ENCODE peak calls at places on chromosomes 2 and 18, in five cellular contexts. J, U, L, Q and O are unnamed samples. For H3K9me3, the result is how much of the 10 kb centered on the place peaks cover.

GRCh38 chr2:114610677-114611076 is 168.2 kb downstream of the DPP10 start:
- DNase-seq in J (no peak), L (no peak), U (no peak), Q (no peak), O (no peak)

GRCh38 chr2:2020897-2021296 is 276.6 kb upstream of the PXDN start:
- DNase-seq in Q (no peak), L (no peak), J (no peak), U (no peak), O (no peak)

GRCh38 chr2:170409164-170409535 is 231.2 kb downstream of the MYO3B start:
- DNase-seq in Q (peak), L (peak), U (peak), J (no peak), O (peak)

GRCh38 chr18:48270929-48271328 is 138.3 kb downstream of the ZBTB7C start:
- DNase-seq in U (no peak), J (no peak), L (no peak), Q (no peak), O (no peak)

GRCh38 chr2:196750291-196750923 is 49.1 kb downstream of the GTF3C3 start:
- DNase-seq in L (no peak), J (no peak), U (no peak), Q (no peak), O (no peak)

GRCh38 chr2:173290518-173290917 is 64.2 kb upstream of the CDCA7 start:
- DNase-seq in U (no peak), Q (no peak), L (no peak), J (no peak), O (no peak)

GRCh38 chr2:237598468-237599208 is 8.1 kb upstream of the RAB17 start:
- DNase-seq in J (no peak), L (no peak), U (no peak), Q (no peak), O (no peak)

GRCh38 chr2:189147361-189147760 is 32.2 kb downstream of the COL5A2 start:
- DNase-seq in U (no peak), Q (no peak), J (no peak), L (no peak), O (no peak)

GRCh38 chr2:172834881-172835280 is 99.2 kb downstream of the RAPGEF4 start:
- DNase-seq in L (no peak), U (no peak), J (no peak), Q (no peak), O (no peak)

GRCh38 chr2:70526126-70526525 is 27.5 kb downstream of the TGFA start:
- DNase-seq in Q (no peak), L (no peak), U (no peak), J (no peak), O (no peak)

GRCh38 chr2:70525032-70525431 is 28.6 kb downstream of the TGFA start:
- DNase-seq in J (peak), L (peak), Q (no peak), U (no peak), O (no peak)

GRCh38 chr2:70523672-70523995 is 30.0 kb downstream of the TGFA start:
- DNase-seq in J (no peak), U (no peak), L (no peak), Q (no peak), O (no peak)

GRCh38 chr2:70522627-70523026 is 31.0 kb downstream of the TGFA start:
- DNase-seq in U (no peak), L (no peak), J (no peak), Q (no peak), O (no peak)

GRCh38 chr2:70523996-70524965 is 29.3 kb downstream of the TGFA start:
- DNase-seq in L (peak), U (peak), Q (no peak), J (peak), O (no peak)
- H3K4me3 ChIP-seq in L (no peak), U (no peak), Q (no peak), J (peak), O (no peak)

GRCh38 chr2:190815223-190815622 is 65.4 kb upstream of the GLS start:
- DNase-seq in Q (no peak), J (no peak), U (no peak), L (no peak), O (no peak)
- H3K9me3 ChIP-seq in Q (under half), J (under half), U (under half), L (under half), O (under half)

GRCh38 chr2:37375721-37376399 is 31.4 kb downstream of the QPCT start:
- DNase-seq in L (no peak), J (no peak), U (no peak), Q (no peak), O (no peak)

GRCh38 chr2:37377187-37377532 is 32.7 kb downstream of the QPCT start:
- DNase-seq in L (no peak), J (no peak), U (no peak), Q (no peak), O (no peak)

GRCh38 chr2:37379881-37380296 is 35.5 kb downstream of the QPCT start:
- DNase-seq in J (no peak), L (peak), U (no peak), Q (no peak), O (no peak)

GRCh38 chr2:37378411-37378810 is 34.0 kb downstream of the QPCT start:
- DNase-seq in U (no peak), J (no peak), Q (peak), L (peak), O (no peak)

DNA sequence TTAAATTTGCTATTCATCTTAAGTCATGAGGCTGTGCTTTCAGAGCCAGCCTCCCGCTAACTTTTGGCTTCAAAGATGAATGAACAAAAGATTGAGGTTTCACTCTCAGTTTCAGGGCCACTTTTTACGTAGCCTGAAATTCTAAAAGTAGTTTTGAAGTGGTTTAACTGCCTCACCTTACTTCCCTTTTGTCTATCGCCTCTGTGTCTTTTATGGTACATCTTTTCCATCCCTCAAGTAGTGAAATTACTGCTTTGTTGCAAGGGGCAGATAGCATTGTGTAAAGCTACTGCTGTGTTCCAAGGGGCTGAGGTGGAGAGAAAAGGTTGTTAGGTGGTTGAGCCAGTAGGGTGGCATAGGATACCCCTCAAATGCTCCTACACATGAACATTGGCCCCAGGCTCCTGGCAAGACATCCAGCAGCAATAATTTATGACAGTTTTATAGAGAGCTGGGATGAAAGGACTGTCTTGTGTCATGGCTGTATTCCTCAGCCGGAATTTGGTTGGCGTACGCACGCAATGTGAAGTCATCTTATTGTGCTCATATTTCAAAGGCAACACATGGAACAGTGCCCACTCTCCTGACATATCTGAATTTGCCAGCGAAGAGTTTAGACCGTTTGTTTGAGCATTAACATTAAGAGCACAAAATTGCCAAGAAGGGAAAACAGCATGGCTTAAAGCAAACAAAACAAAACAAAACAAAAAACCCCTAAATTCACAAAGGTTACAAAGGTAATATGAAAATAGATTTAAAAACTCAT is 32.2 kb downstream of the QPCT start:
- DNase-seq in U (no peak), J (no peak), L (no peak), Q (peak), O (no peak)
- TF ChIP-seq EP300 in U (no peak), J (no peak), L (no peak), Q (peak), O (no peak)

GRCh38 chr2:222424281-222424728 is at the start of gene SGPP2:
- DNase-seq in U (peak), Q (no peak), J (no peak), L (no peak), O (no peak)
- H3K4me3 ChIP-seq in U (peak), Q (no peak), J (peak), L (no peak), O (peak)

DNA sequence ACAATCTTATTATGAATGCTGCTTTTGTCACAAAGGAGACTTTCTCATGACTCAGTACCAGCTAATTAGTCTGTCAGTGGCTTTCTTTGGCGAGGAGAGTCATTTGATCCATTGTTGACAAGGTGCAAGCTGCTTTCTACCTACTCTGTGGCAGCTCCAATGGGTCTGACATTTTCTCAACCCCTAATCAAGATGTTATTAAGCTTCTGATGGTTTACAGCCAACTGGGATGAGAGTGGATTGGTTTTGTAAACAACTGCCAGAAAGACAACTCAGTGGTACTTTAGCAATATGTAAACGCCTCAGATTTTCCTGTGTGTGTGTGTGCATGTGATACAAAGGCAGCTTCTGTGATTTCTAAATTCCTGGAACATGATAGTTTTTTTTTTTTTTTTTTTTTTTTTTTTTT is 8.2 kb upstream of the CLIP4 start:
- DNase-seq in Q (no peak), U (no peak), J (no peak), L (peak), O (no peak)
- H3K9me3 ChIP-seq in Q (under half), U (under half), J (under half), L (under half), O (under half)

GRCh38 chr2:45729753-45730512 is 78.5 kb downstream of the PRKCE start:
- DNase-seq in Q (no peak), J (peak), U (no peak), L (peak), O (no peak)
- TF ChIP-seq EP300 in Q (no peak), J (no peak), U (no peak), L (no peak), O (no peak)

GRCh38 chr2:41989503-41990180 is 58.2 kb upstream of the PKDCC start:
- DNase-seq in U (no peak), Q (no peak), J (no peak), L (no peak), O (no peak)
- H3K4me3 ChIP-seq in U (no peak), Q (no peak), J (no peak), L (no peak), O (no peak)

GRCh38 chr2:36476411-36476810 is 120.8 kb downstream of the CRIM1 start:
- DNase-seq in L (no peak), Q (no peak), J (no peak), U (no peak), O (no peak)

GRCh38 chr2:36477744-36478143 is 120.2 kb downstream of the FEZ2 start:
- DNase-seq in J (no peak), Q (no peak), L (no peak), U (no peak), O (no peak)

GRCh38 chr2:36478999-36479398 is 119.0 kb downstream of the FEZ2 start:
- DNase-seq in J (no peak), U (no peak), Q (no peak), L (no peak), O (no peak)

GRCh38 chr2:36478332-36478738 is 119.6 kb downstream of the FEZ2 start:
- DNase-seq in Q (no peak), U (no peak), J (peak), L (no peak), O (no peak)

DNA sequence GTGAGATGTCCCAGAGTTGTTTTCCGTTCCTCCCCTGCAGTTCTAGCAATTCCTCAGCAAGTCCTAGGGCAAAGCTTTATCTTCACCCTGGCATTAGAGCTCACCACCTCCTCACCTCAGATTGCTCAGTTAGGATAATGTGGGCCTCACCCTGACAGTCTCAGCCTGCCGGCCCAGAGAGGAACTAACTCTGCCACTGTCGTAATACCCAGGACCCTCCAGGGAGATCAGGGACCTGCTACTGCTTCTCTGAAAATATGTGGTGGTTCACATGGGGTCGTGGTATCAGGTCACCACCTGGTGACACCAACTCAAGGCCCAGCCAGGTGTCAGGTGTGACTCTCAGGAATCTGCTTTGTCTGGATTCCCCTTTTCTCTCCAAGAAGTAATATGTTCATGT is 120.7 kb downstream of the FEZ2 start:
- DNase-seq in U (no peak), Q (no peak), J (no peak), L (no peak), O (no peak)
- H3K9me3 ChIP-seq in U (under half), Q (under half), J (half or more), L (under half), O (under half)

GRCh38 chr2:234308814-234309195 is 188.1 kb downstream of the ARL4C start:
- DNase-seq in U (peak), Q (no peak), L (no peak), J (peak), O (no peak)
- TF ChIP-seq EP300 in U (peak), Q (peak), L (no peak), J (peak), O (no peak)

DNA sequence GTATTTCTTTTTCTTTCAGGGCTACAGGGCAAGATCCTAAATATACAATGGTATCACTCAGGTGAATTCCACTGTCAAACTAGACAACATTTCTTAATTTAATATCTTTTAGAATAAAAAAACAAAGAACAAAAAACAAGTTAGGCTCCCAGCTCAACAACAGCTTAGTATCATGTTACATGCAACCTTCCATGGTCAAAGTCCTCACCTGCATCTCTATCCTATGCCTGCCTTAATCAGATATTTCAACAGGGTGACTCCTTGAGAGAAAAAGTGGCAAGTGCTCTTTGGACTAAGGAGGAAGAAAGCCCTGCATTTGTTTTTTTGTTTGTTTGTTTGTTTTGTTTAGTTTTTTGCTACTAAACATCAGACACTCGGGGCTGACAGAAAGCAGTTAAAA is 50.2 kb downstream of the WDFY1 start:
- DNase-seq in L (peak), Q (no peak), U (no peak), J (no peak), O (no peak)
- H3K4me3 ChIP-seq in L (no peak), Q (no peak), U (no peak), J (no peak), O (no peak)